ENCODE peak calls at places on chromosome 4, in ten cellular contexts. Q is PC-3, L is GM23248, H is mammary epithelial cell, K is GM23338, F is fibroblast of lung, P is MM.1S, G is HCT116, U is hepatocyte, V is astrocyte. B is an unnamed sample.
A peak's percentile ranks its signal among the peaks of the same experiment; 100 is the strongest.

GRCh38 chr4:3445829-3446545 is 4.2 kb downstream of the HGFAC start:
- DNase-seq in P (no peak), K (no peak), F (no peak), H (no peak), U (no peak), Q (no peak), V (no peak), L (no peak), G (no peak), B (no peak)

GRCh38 chr4:22987861-22988260 is 295.1 kb downstream of the GBA3 start:
- DNase-seq in L (peak; percentile 72), Q (peak; percentile 86), G (no peak), F (peak; percentile 76), P (no peak), V (peak; percentile 92), K (no peak), H (peak; percentile 21), U (no peak), B (no peak)

GRCh38 chr4:153114771-153115321 is 89.4 kb upstream of the TRIM2 start:
- DNase-seq in K (no peak), Q (peak; percentile 83), L (peak; percentile 89), V (peak; percentile 86), P (no peak), F (peak; percentile 72), U (peak; percentile 29), G (peak; percentile 69), H (peak; percentile 90), B (no peak)

GRCh38 chr4:6999172-7000086 is 43.7 kb upstream of the TADA2B start:
- DNase-seq in V (no peak), P (no peak), L (no peak), G (peak; percentile 78), U (no peak), H (peak; percentile 88), K (no peak), F (no peak), Q (peak; percentile 83), B (no peak)

GRCh38 chr4:25098964-25099843 is 61.0 kb downstream of the SEPSECS start:
- DNase-seq in F (peak; percentile 66), K (no peak), P (no peak), L (peak; percentile 75), U (peak; percentile 54), V (peak; percentile 69), G (no peak), Q (peak; percentile 51), H (peak; percentile 47), B (peak; percentile 23)

GRCh38 chr4:3765271-3766206 is 646 bp upstream of the ADRA2C start:
- DNase-seq in F (peak; percentile 18), V (peak; percentile 59), L (peak; percentile 77), Q (peak; percentile 5), G (no peak), U (peak; percentile 82), H (peak; percentile 33), P (no peak), K (peak; percentile 78), B (no peak)

GRCh38 chr4:138090145-138090917 is 151.8 kb downstream of the SLC7A11 start:
- DNase-seq in L (peak; percentile 74), H (peak; percentile 75), G (peak; percentile 76), V (peak; percentile 54), Q (peak; percentile 85), F (peak; percentile 88), K (peak; percentile 71), U (peak; percentile 82), P (peak; percentile 68), B (peak; percentile 42)

GRCh38 chr4:102757681-102758080 is 3.1 kb downstream of the MANBA start:
- DNase-seq in V (no peak), L (no peak), G (no peak), K (no peak), U (peak; percentile 51), Q (no peak), F (no peak), H (no peak), P (no peak), B (no peak)

GRCh38 chr4:162406637-162407370 is 243.0 kb upstream of the FSTL5 start:
- DNase-seq in F (no peak), U (peak; percentile 41), V (no peak), G (no peak), P (no peak), L (no peak), H (no peak), Q (peak; percentile 4), K (no peak), B (no peak)

GRCh38 chr4:176002007-176002623 is 63.5 kb upstream of the WDR17 start:
- DNase-seq in P (peak; percentile 77), V (peak; percentile 12), F (peak; percentile 7), K (peak; percentile 78), H (no peak), U (peak; percentile 46), Q (peak; percentile 34), G (peak; percentile 18), L (peak; percentile 34), B (no peak)
- TF ChIP-seq EZH2 in P (no peak), V (no peak), F (peak; percentile 53), K (no peak), H (no peak), U (no peak), Q (no peak), G (no peak), L (no peak), B (no peak)

DNA sequence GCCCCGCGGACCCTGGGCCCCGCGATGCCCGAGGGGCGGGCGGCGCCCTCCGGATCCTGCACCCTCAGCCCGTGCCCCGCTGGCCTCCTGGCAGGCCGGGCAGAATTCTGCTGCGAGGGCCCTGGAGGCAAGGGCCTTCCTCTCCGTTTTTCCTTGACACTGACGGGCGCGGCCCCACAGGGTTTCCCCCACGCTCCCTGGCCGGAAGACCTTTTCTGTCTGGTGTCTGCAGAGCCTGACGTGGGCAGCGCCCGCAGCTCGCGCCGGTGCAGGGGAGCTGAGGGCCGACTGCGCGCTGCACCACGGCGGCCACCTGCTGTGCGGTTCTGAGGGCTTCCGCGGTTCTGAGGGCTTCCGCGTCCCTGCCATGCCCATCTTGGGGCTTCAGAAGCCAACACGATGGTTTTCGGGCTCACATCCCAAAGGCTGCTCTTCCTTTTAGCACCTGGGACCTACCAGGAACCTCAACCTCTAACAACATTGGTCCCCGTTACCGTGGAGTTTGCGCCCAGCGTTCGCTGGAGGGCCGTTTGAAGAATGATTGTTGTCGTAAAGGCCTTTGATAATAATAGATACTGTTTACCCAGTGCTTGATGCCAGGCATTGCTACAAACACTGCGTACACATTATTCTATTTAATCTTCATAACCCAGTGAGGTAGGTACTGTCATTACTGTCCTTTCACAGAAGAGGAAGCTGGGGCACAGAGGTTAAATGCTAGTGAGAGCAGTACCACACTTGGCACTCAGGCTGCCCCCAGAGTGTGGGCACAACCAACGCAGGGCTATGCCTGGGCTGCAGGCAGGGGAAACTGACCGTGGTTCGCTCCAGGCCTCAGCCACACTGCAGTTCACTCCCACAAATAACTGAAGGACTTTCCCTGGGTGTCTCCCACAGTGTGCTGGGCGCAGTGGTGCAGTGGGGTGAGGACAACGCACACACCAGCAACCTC is 823 bp upstream of the ACSL1 start:
- DNase-seq in H (no peak), L (peak; percentile 53), U (no peak), Q (peak; percentile 17), P (peak; percentile 31), G (no peak), F (no peak), V (no peak), K (peak; percentile 41), B (peak; percentile 53)
- TF ChIP-seq EZH2 in H (no peak), L (no peak), U (no peak), Q (no peak), P (no peak), G (no peak), F (peak; percentile 34), V (no peak), K (no peak), B (peak; percentile 24)

GRCh38 chr4:84063618-84064017 is 435.5 kb downstream of the NKX6-1 start:
- DNase-seq in V (no peak), P (no peak), K (no peak), F (no peak), L (no peak), Q (no peak), H (no peak), U (no peak), G (no peak), B (no peak)
- TF ChIP-seq EZH2 in V (no peak), P (no peak), K (no peak), F (no peak), L (no peak), Q (no peak), H (no peak), U (no peak), G (no peak), B (no peak)

GRCh38 chr4:73944061-73944875 is 37.6 kb downstream of the PF4 start:
- DNase-seq in F (peak; percentile 8), V (no peak), H (peak; percentile 18), K (peak; percentile 69), L (peak; percentile 58), P (no peak), G (no peak), Q (no peak), U (peak; percentile 42), B (no peak)
- TF ChIP-seq EZH2 in F (no peak), V (peak; percentile 69), H (no peak), K (peak; percentile 66), L (no peak), P (no peak), G (no peak), Q (no peak), U (peak; percentile 84), B (no peak)

B was measured in DND-41.